ENCODE peak calls at places on chromosome 22, in seven cellular contexts. B is SW480, M is NCI-H2081, W is NCI-H2029 treated with DMSO at 0.1 percent for 48 hours, Z is fibroblast of lung, C is T follicular helper cell, U is anterior cingulate cortex. R is an unnamed sample.

GRCh38 chr22:49427341-49427740 is 400.3 kb downstream of the BRD1 start:
- DNase-seq in W (no peak), Z (no peak), M (no peak), C (no peak), B (no peak), U (no peak), R (no peak)

GRCh38 chr22:35430897-35431322 is 31.0 kb downstream of the MCM5 start:
- DNase-seq in M (peak), Z (peak), W (peak), B (peak), C (peak), U (peak), R (peak)

GRCh38 chr22:42316988-42317387 is 46.5 kb upstream of the TCF20 start:
- DNase-seq in U (peak), C (no peak), B (peak), M (no peak), Z (peak), W (no peak), R (peak)

GRCh38 chr22:20031732-20032406 is 11.0 kb downstream of the TANGO2 start:
- DNase-seq in Z (no peak), W (no peak), C (peak), M (no peak), B (peak), U (no peak), R (no peak)

GRCh38 chr22:45242778-45243191 is 2.1 kb upstream of the KIAA0930 start:
- DNase-seq in M (peak), B (no peak), Z (no peak), W (peak), U (peak), C (no peak), R (peak)

GRCh38 chr22:46069518-46070214 is 80.7 kb upstream of the PPARA start:
- DNase-seq in W (peak), B (peak), M (peak), C (peak), Z (peak), U (peak), R (peak)

GRCh38 chr22:49686495-49687219 is 141.0 kb downstream of the BRD1 start:
- DNase-seq in C (no peak), U (no peak), Z (no peak), W (no peak), M (no peak), B (no peak), R (no peak)

GRCh38 chr22:35587447-35587870 is 29.7 kb downstream of the MB start:
- DNase-seq in C (no peak), M (no peak), Z (no peak), B (no peak), W (peak), U (peak), R (no peak)

GRCh38 chr22:49380095-49380827 is 447.4 kb downstream of the BRD1 start:
- DNase-seq in W (no peak), C (no peak), M (no peak), Z (no peak), U (no peak), B (no peak), R (no peak)

GRCh38 chr22:18056802-18057474 is 20.9 kb upstream of the PEX26 start:
- DNase-seq in M (no peak), B (no peak), C (no peak), U (no peak), W (no peak), Z (no peak), R (no peak)

GRCh38 chr22:42938449-42938848 is 76.5 kb downstream of the PACSIN2 start:
- DNase-seq in U (no peak), M (no peak), C (no peak), Z (no peak), B (no peak), W (no peak), R (no peak)

GRCh38 chr22:50027639-50028537 is 15.3 kb upstream of the IL17REL start:
- DNase-seq in C (peak), B (peak), W (no peak), M (peak), Z (peak), U (peak), R (peak)

GRCh38 chr22:43528601-43529360 is 117.0 kb downstream of the MPPED1 start:
- DNase-seq in M (no peak), B (no peak), Z (no peak), U (no peak), C (no peak), W (no peak), R (no peak)

GRCh38 chr22:46464701-46465347 is 72.6 kb downstream of the CELSR1 start:
- DNase-seq in C (no peak), Z (no peak), B (no peak), W (no peak), M (no peak), U (no peak), R (no peak)

GRCh38 chr22:17867160-17867785 is 93.0 kb upstream of the BID start:
- DNase-seq in U (no peak), Z (no peak), W (peak), M (peak), B (no peak), C (no peak), R (no peak)

GRCh38 chr22:47835726-47836125 is 1073.3 kb downstream of the TBC1D22A start:
- DNase-seq in C (no peak), W (no peak), M (no peak), B (peak), U (no peak), Z (peak), R (no peak)

GRCh38 chr22:29704528-29705285 is 15.1 kb upstream of the CABP7 start:
- DNase-seq in W (no peak), B (no peak), C (no peak), Z (peak), U (peak), M (peak), R (peak)

GRCh38 chr22:48923165-48923875 is 904.4 kb downstream of the BRD1 start:
- DNase-seq in B (no peak), W (no peak), C (no peak), U (no peak), Z (no peak), M (no peak), R (no peak)

GRCh38 chr22:24434472-24435322 is 7.3 kb downstream of the ADORA2A start:
- DNase-seq in B (no peak), M (no peak), U (no peak), W (no peak), C (peak), Z (peak), R (no peak)

GRCh38 chr22:41801147-41801819 is 804 bp downstream of the CCDC134 start:
- DNase-seq in U (no peak), M (no peak), B (no peak), C (no peak), Z (no peak), W (no peak), R (no peak)

GRCh38 chr22:41157083-41157482 is 48.0 kb upstream of the L3MBTL2 start:
- DNase-seq in C (no peak), Z (no peak), M (no peak), B (no peak), W (no peak), U (no peak), R (no peak)

GRCh38 chr22:19687561-19688300 is 26.6 kb upstream of the SEPTIN5 start:
- DNase-seq in U (no peak), Z (no peak), M (no peak), W (no peak), C (no peak), B (no peak), R (no peak)

GRCh38 chr22:35425971-35426800 is 26.2 kb downstream of the MCM5 start:
- DNase-seq in W (no peak), C (no peak), M (no peak), U (no peak), Z (peak), B (peak), R (no peak)

GRCh38 chr22:19220867-19221266 is 42.3 kb upstream of the SLC25A1 start:
- DNase-seq in B (no peak), Z (no peak), M (no peak), W (no peak), U (no peak), C (no peak), R (no peak)

GRCh38 chr22:18056161-18056666 is 21.6 kb upstream of the PEX26 start:
- DNase-seq in M (peak), W (peak), U (peak), B (peak), Z (peak), C (no peak), R (peak)

GRCh38 chr22:49193348-49193747 is 634.3 kb downstream of the BRD1 start:
- DNase-seq in M (no peak), W (no peak), Z (no peak), C (no peak), U (no peak), B (no peak), R (no peak)

GRCh38 chr22:20283674-20284066 is 15.6 kb upstream of the RTN4R start:
- DNase-seq in Z (no peak), M (no peak), C (no peak), U (no peak), B (no peak), W (no peak), R (no peak)

GRCh38 chr22:43392385-43392989 is 19.3 kb upstream of the MPPED1 start:
- DNase-seq in Z (no peak), B (no peak), M (no peak), W (no peak), U (no peak), C (no peak), R (no peak)

GRCh38 chr22:25563757-25564319 is 637 bp upstream of the GRK3 start:
- DNase-seq in W (no peak), U (peak), B (peak), Z (no peak), M (no peak), C (no peak), R (peak)

GRCh38 chr22:50695421-50696250 is 23.0 kb downstream of the SHANK3 start:
- DNase-seq in U (no peak), W (peak), M (peak), C (no peak), Z (no peak), B (no peak), R (no peak)

GRCh38 chr22:20008221-20008995 is 8.2 kb downstream of the ARVCF start:
- DNase-seq in U (no peak), B (no peak), C (no peak), Z (no peak), W (no peak), M (no peak), R (no peak)

GRCh38 chr22:44372611-44373010 is 59.9 kb upstream of the SHISAL1 start:
- DNase-seq in Z (no peak), M (no peak), W (no peak), U (no peak), C (no peak), B (no peak), R (no peak)

GRCh38 chr22:19958083-19959042 is 16.7 kb upstream of the TXNRD2 start:
- DNase-seq in U (no peak), C (no peak), Z (peak), W (no peak), B (no peak), M (no peak), R (no peak)

GRCh38 chr22:43409800-43410199 is 2.0 kb upstream of the MPPED1 start:
- DNase-seq in B (no peak), Z (no peak), W (no peak), C (no peak), U (no peak), M (no peak), R (no peak)